ENCODE peak calls at places on chromosomes 2 and 18, in ten cellular contexts. N is hepatocyte, H is heart right ventricle, F is kidney epithelial cell, K is astrocyte of the spinal cord, U is psoas muscle, O is AG10803, M is left lung, W is pancreas, L is ovary. S is an unnamed sample.

GRCh38 chr2:4972472-4972871 is 719.7 kb upstream of the SOX11 start:
- DNase-seq in U (no peak), F (no peak), K (no peak), N (no peak), W (no peak), M (no peak), O (no peak), H (no peak), L (no peak), S (no peak)

GRCh38 chr2:234548720-234549420 is 52.0 kb upstream of the ARL4C start:
- DNase-seq in O (peak), L (no peak), W (no peak), K (peak), H (no peak), N (no peak), F (no peak), U (no peak), M (no peak), S (no peak)

GRCh38 chr2:33660416-33661118 is 61.5 kb upstream of the FAM98A start:
- DNase-seq in H (no peak), L (no peak), K (no peak), M (no peak), U (no peak), W (no peak), N (no peak), F (no peak), O (no peak), S (no peak)

GRCh38 chr2:117553448-117553847 is 261.0 kb upstream of the DDX18 start:
- DNase-seq in O (no peak), H (no peak), L (no peak), N (no peak), U (no peak), K (no peak), M (no peak), W (no peak), F (no peak), S (no peak)

GRCh38 chr2:123513351-123513750 is 511.7 kb upstream of the CNTNAP5 start:
- DNase-seq in M (no peak), N (no peak), W (no peak), H (no peak), K (peak), U (no peak), F (no peak), O (no peak), L (no peak), S (no peak)

GRCh38 chr2:240424341-240425235 is 10.9 kb upstream of the GPC1 start:
- DNase-seq in F (no peak), H (no peak), L (peak), M (peak), K (no peak), N (no peak), U (no peak), W (peak), O (no peak), S (no peak)

GRCh38 chr2:155815851-155816250 is 516.7 kb downstream of the NR4A2 start:
- DNase-seq in F (no peak), N (peak), H (no peak), W (no peak), U (no peak), K (no peak), L (no peak), O (no peak), M (no peak), S (no peak)

GRCh38 chr2:121473502-121473901 is 57.2 kb upstream of the RNU4ATAC start:
- DNase-seq in F (no peak), N (no peak), O (no peak), K (no peak), M (no peak), W (no peak), U (no peak), H (no peak), L (no peak), S (no peak)

GRCh38 chr2:105320651-105321215 is 8.8 kb downstream of the TGFBRAP1 start:
- DNase-seq in W (no peak), M (no peak), K (no peak), H (no peak), N (no peak), F (no peak), L (no peak), O (no peak), U (no peak), S (no peak)

GRCh38 chr2:37637985-37638384 is 33.5 kb downstream of the CDC42EP3 start:
- DNase-seq in O (peak), N (no peak), W (no peak), F (no peak), K (no peak), H (no peak), U (no peak), M (no peak), L (no peak), S (no peak)

GRCh38 chr2:127080941-127081769 is 25.8 kb downstream of the BIN1 start:
- DNase-seq in H (no peak), O (no peak), F (peak), W (no peak), K (no peak), U (peak), N (no peak), M (no peak), L (no peak), S (peak)

GRCh38 chr2:130832296-130832940 is 4.3 kb upstream of the ARHGEF4 start:
- DNase-seq in W (peak), K (no peak), H (no peak), M (peak), O (no peak), L (no peak), F (no peak), U (no peak), N (no peak), S (no peak)

GRCh38 chr18:54607213-54607934 is 16.3 kb downstream of the DYNAP start:
- DNase-seq in N (peak), K (peak), W (no peak), L (no peak), O (peak), M (no peak), U (no peak), H (no peak), F (peak), S (no peak)

GRCh38 chr2:148893906-148894305 is 18.9 kb downstream of the KIF5C start:
- DNase-seq in O (no peak), H (no peak), M (no peak), U (no peak), N (no peak), F (no peak), W (no peak), L (no peak), K (no peak), S (no peak)

GRCh38 chr2:148885209-148885608 is 10.2 kb downstream of the KIF5C start:
- DNase-seq in O (no peak), K (no peak), F (no peak), U (no peak), L (no peak), H (no peak), W (no peak), N (no peak), M (no peak), S (no peak)

GRCh38 chr2:148887349-148888002 is 12.4 kb downstream of the KIF5C start:
- DNase-seq in M (no peak), N (no peak), U (no peak), H (no peak), L (no peak), K (no peak), F (no peak), O (no peak), W (no peak), S (no peak)

GRCh38 chr2:148885988-148886387 is 11.0 kb downstream of the KIF5C start:
- DNase-seq in U (no peak), N (no peak), K (no peak), M (no peak), F (no peak), H (no peak), O (no peak), L (no peak), W (no peak), S (no peak)

DNA sequence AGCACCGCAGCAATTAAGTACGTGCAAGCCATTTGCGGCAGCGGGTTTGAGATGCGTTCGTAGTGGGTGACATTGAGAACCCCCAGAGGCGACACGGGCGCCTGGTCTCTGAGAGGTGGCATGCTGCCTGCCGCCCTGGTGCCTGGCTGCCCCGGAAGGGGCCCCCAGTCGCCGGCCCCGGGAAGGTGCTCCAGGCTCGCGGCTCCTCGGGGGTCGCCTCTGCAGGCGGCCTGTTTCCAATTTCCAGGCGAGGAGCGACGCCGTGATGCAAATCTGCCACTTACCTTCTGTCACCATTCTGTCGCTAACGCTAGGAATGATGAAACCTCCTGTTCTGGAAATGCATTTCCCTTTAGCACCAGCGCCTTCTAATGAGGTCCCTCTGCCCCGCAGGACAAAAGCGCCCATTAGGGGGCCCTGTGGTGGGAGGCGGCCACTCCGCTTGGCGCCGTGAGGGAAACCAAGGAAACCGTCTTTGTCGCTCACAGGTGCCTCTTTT is 13.0 kb downstream of the KIF5C start:
- DNase-seq in M (no peak), L (no peak), H (no peak), N (peak), W (no peak), O (no peak), K (no peak), U (no peak), F (no peak), S (no peak)
- H3K4me3 ChIP-seq in M (peak), L (peak), H (peak), N (peak), W (peak), O (peak), K (peak), U (peak), F (peak), S (peak)

GRCh38 chr2:63740020-63740419 is 101.7 kb upstream of the UGP2 start:
- DNase-seq in W (no peak), K (no peak), L (no peak), F (no peak), U (no peak), M (no peak), H (no peak), O (no peak), N (no peak), S (no peak)
- H3K4me3 ChIP-seq in W (no peak), K (no peak), L (no peak), F (no peak), U (no peak), M (no peak), H (no peak), O (no peak), N (no peak), S (no peak)

GRCh38 chr18:64287926-64288325 is 139.0 kb upstream of the LINC00305 start:
- DNase-seq in H (no peak), F (no peak), W (no peak), N (no peak), M (no peak), L (no peak), O (no peak), U (no peak), K (no peak), S (no peak)

GRCh38 chr18:64288446-64288845 is 139.6 kb upstream of the LINC00305 start:
- DNase-seq in L (no peak), N (peak), H (no peak), O (no peak), F (no peak), W (no peak), U (no peak), M (no peak), K (no peak), S (no peak)

GRCh38 chr18:64283059-64283458 is 134.2 kb upstream of the LINC00305 start:
- DNase-seq in N (no peak), K (no peak), F (no peak), M (no peak), W (no peak), L (no peak), O (no peak), H (no peak), U (no peak), S (no peak)
- H3K4me3 ChIP-seq in N (no peak), K (no peak), F (no peak), M (no peak), W (no peak), L (no peak), O (no peak), H (no peak), U (no peak), S (no peak)

GRCh38 chr2:74502720-74503505 is 3.5 kb upstream of the LBX2 start:
- DNase-seq in H (peak), W (peak), L (no peak), F (peak), U (peak), K (peak), N (peak), O (peak), M (peak), S (peak)
- H3K4me3 ChIP-seq in H (peak), W (peak), L (peak), F (peak), U (peak), K (peak), N (peak), O (peak), M (peak), S (peak)

DNA sequence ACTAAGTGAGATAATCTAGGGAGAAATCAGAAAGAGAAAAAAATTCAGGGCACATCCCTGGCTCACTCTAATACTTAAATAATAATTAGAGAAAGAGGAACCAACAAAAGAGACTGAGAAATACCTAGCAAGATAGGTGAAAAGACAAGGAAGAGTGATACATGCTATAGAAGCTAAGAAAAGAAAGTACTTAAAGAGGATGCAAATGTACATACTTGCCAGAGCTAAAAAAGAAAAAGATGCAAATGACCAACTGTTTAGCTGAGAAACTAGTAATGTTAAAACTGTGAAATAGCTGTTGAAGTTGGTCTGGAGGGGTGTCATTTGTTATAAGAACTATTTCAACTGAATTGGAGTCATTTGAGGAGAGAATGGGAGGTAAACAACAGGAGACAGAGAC is 412.2 kb downstream of the SPAG16 start:
- DNase-seq in W (no peak), H (no peak), L (no peak), M (no peak), U (no peak), K (no peak), O (no peak), F (no peak), N (no peak), S (no peak)
- H3K4me3 ChIP-seq in W (no peak), H (no peak), L (no peak), M (no peak), U (no peak), K (no peak), O (no peak), F (no peak), N (no peak), S (no peak)

DNA sequence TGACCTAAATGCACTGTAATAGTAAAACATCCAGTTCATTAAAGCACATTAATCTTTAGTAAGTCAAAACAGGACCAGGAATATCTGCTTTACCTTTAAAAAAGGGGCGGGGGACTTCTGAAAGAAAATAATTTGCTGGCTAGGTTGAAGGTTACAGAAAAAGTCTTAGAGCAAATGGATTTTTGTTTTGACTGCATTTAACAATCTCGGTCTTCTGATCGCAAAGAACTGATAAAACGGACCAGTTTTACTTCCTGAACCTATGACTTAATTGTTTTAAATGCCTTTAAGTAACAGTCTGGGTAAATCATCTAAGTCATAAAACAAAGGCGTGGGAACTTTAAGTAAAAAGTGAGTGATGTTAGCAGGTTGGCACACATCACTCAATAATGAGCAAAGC is 783 bp downstream of the BUB1 start:
- DNase-seq in W (no peak), K (no peak), N (no peak), M (no peak), O (no peak), F (no peak), H (no peak), L (no peak), U (no peak), S (no peak)
- H3K4me3 ChIP-seq in W (no peak), K (peak), N (no peak), M (peak), O (peak), F (peak), H (peak), L (no peak), U (no peak), S (no peak)

GRCh38 chr18:79736230-79736629 is 56.6 kb downstream of the CTDP1 start:
- DNase-seq in W (peak), F (no peak), N (no peak), K (no peak), L (no peak), O (no peak), U (no peak), M (peak), H (no peak), S (no peak)
- H3K4me3 ChIP-seq in W (no peak), F (no peak), N (no peak), K (no peak), L (no peak), O (no peak), U (no peak), M (no peak), H (no peak), S (no peak)

DNA sequence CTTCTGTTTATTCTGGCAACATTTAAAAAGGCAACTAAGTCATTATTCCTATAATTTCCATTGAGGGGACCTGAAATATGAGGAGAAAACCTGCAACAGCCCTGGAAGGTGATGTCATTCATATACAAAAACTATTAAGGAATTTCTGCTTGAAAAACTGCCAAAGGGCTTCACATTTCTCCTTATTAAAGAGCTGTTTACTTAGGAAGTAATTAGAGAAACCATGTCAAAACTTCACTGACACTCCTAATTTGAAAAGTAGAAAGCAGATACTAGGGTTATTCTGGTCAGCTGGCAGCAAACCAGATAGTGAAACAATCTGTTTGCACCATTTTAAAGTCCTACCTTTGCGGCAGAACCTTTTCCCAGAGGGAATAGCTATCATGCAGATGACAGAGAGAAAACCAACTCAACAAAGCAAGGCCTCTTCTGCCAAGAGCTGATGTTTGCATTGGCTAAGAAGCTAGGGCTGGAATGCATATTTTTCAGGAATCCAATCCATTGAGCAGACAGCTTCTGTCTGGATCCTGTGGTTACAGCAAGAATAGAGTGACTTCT is 592.2 kb upstream of the SYT4 start:
- DNase-seq in L (no peak), W (no peak), M (no peak), F (no peak), U (no peak), O (peak), H (no peak), N (no peak), K (peak), S (no peak)
- H3K4me3 ChIP-seq in L (no peak), W (no peak), M (no peak), F (no peak), U (no peak), O (no peak), H (no peak), N (no peak), K (no peak), S (no peak)

GRCh38 chr18:44747157-44747556 is 66.5 kb downstream of the SETBP1 start:
- DNase-seq in M (no peak), L (no peak), K (no peak), O (no peak), F (no peak), H (no peak), W (no peak), U (no peak), N (no peak), S (no peak)
- H3K4me3 ChIP-seq in M (no peak), L (no peak), K (no peak), O (no peak), F (no peak), H (no peak), W (no peak), U (no peak), N (no peak), S (no peak)

GRCh38 chr2:1855150-1855549 is 110.8 kb upstream of the PXDN start:
- DNase-seq in O (no peak), L (no peak), H (no peak), M (no peak), W (no peak), N (peak), K (peak), U (no peak), F (no peak), S (no peak)

GRCh38 chr2:1856922-1857321 is 112.6 kb upstream of the PXDN start:
- DNase-seq in F (no peak), H (no peak), O (peak), U (no peak), K (peak), M (no peak), N (no peak), W (no peak), L (no peak), S (no peak)

GRCh38 chr2:1858733-1859132 is 114.4 kb upstream of the PXDN start:
- DNase-seq in M (no peak), O (no peak), N (no peak), H (no peak), L (no peak), U (no peak), F (no peak), W (no peak), K (no peak), S (no peak)

GRCh38 chr2:1856481-1856880 is 112.2 kb upstream of the PXDN start:
- DNase-seq in M (no peak), W (no peak), L (no peak), U (no peak), O (no peak), K (peak), H (no peak), F (no peak), N (no peak), S (no peak)

DNA sequence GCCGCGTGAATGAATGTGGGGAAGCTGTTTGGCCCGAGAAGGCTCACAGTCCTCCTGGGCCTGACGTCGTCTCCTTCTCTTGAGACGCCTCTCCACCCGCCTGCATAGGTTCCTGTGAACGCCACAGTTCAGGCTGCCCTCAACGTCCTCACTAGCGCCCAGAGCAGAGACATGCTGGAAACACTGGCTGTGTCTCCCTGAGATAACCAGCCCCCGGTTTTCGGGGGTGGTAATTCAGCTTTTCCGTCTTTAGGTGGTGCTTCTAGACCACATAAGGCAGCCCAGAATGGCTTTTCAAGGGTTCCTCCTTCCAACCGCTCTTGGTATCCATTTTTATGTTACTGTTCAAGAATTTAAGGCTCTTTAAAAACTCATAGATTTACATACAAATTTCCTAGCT is 110.4 kb upstream of the PXDN start:
- DNase-seq in N (peak), W (no peak), L (no peak), H (no peak), M (no peak), U (no peak), K (peak), O (peak), F (no peak), S (peak)
- H3K4me3 ChIP-seq in N (peak), W (no peak), L (no peak), H (no peak), M (no peak), U (no peak), K (peak), O (no peak), F (no peak), S (no peak)

S was measured in tibial nerve.